ENCODE peak calls at places on chromosomes 13 and 19, in seven cellular contexts. X, L, D, Q, R, H and S are unnamed samples.

GRCh38 chr13:94590744-94591143 is 5.2 kb downstream of the TGDS start:
- DNase-seq in R (no peak), X (no peak), D (no peak), Q (no peak), H (no peak), L (no peak), S (no peak)

GRCh38 chr13:78595458-78595818 is 7.9 kb downstream of the POU4F1 start:
- DNase-seq in D (no peak), X (no peak), R (no peak), H (no peak), Q (no peak), L (no peak), S (no peak)

GRCh38 chr13:99704390-99704789 is 203.1 kb downstream of the TM9SF2 start:
- DNase-seq in Q (no peak), H (no peak), L (no peak), R (no peak), D (no peak), X (no peak), S (no peak)

GRCh38 chr13:20016649-20017364 is 58.3 kb downstream of the ZMYM2 start:
- DNase-seq in Q (no peak), D (no peak), X (no peak), H (no peak), R (no peak), L (no peak), S (no peak)

GRCh38 chr13:59112375-59112774 is 1051.4 kb downstream of the DIAPH3 start:
- DNase-seq in X (no peak), L (peak), R (no peak), Q (no peak), D (peak), H (peak), S (no peak)

GRCh38 chr13:33245505-33245904 is 40.0 kb downstream of the STARD13 start:
- DNase-seq in H (no peak), Q (no peak), R (no peak), D (no peak), X (no peak), L (no peak), S (no peak)

GRCh38 chr13:28739376-28739775 is 20.6 kb upstream of the SLC46A3 start:
- DNase-seq in R (no peak), H (no peak), Q (no peak), L (no peak), X (no peak), D (no peak), S (no peak)

GRCh38 chr13:30792257-30793000 is 57.1 kb downstream of the ALOX5AP start:
- DNase-seq in Q (no peak), D (peak), H (peak), X (peak), L (peak), R (peak), S (peak)

GRCh38 chr13:94765814-94766213 is 53.5 kb upstream of the SOX21 start:
- DNase-seq in R (no peak), H (no peak), X (no peak), D (no peak), Q (no peak), L (no peak), S (no peak)

GRCh38 chr19:18373892-18374629 is 11.9 kb upstream of the GDF15 start:
- DNase-seq in H (peak), X (peak), D (peak), Q (no peak), R (peak), L (peak), S (peak)

GRCh38 chr13:51246411-51247298 is 24.5 kb downstream of the FAM124A start:
- DNase-seq in R (no peak), D (no peak), X (no peak), L (no peak), Q (no peak), H (peak), S (no peak)

GRCh38 chr19:33054623-33055022 is 10.1 kb downstream of the RHPN2 start:
- DNase-seq in H (peak), X (no peak), R (no peak), L (peak), D (peak), Q (no peak), S (no peak)

GRCh38 chr19:40190891-40191835 is at the start of gene MAP3K10:
- DNase-seq in Q (peak), D (peak), L (peak), X (peak), H (peak), R (peak), S (peak)

GRCh38 chr13:51585234-51585672 is 991 bp downstream of the WDFY2 start:
- DNase-seq in D (no peak), X (no peak), H (no peak), L (no peak), R (no peak), Q (no peak), S (no peak)

GRCh38 chr19:33376423-33376822 is 2.9 kb downstream of the CEBPG start:
- DNase-seq in R (peak), X (peak), H (peak), D (peak), L (peak), Q (no peak), S (peak)

GRCh38 chr13:98921786-98922185 is 56.1 kb downstream of the DOCK9 start:
- DNase-seq in L (no peak), R (no peak), D (no peak), Q (no peak), X (no peak), H (no peak), S (no peak)

GRCh38 chr13:78102121-78102677 is 183.6 kb upstream of the EDNRB start:
- DNase-seq in Q (no peak), X (peak), L (no peak), H (peak), R (peak), D (peak), S (peak)

GRCh38 chr13:50078512-50079277 is 63.5 kb downstream of the KCNRG start:
- DNase-seq in X (no peak), H (no peak), D (no peak), R (no peak), Q (no peak), L (no peak), S (no peak)
- H3K4me3 ChIP-seq in X (peak), H (peak), D (peak), R (no peak), Q (peak), L (peak), S (no peak)

GRCh38 chr19:50844296-50844935 is 10.3 kb upstream of the KLK3 start:
- DNase-seq in Q (no peak), X (no peak), L (no peak), R (no peak), H (no peak), D (no peak), S (no peak)
- H3K27ac ChIP-seq in Q (no peak), X (no peak), L (no peak), R (no peak), H (no peak), D (no peak), S (no peak)

GRCh38 chr19:58060231-58060630 is 1.1 kb downstream of the ZNF135 start:
- DNase-seq in R (no peak), H (no peak), D (no peak), X (no peak), Q (no peak), L (no peak), S (no peak)

GRCh38 chr19:58056861-58057260 is 2.2 kb upstream of the ZNF135 start:
- DNase-seq in R (no peak), Q (no peak), D (no peak), H (no peak), X (no peak), L (no peak), S (no peak)

GRCh38 chr19:58059003-58059671 is at the start of gene ZNF135:
- DNase-seq in X (peak), L (peak), Q (peak), D (peak), R (peak), H (peak), S (peak)

GRCh38 chr19:58058428-58058827 is 654 bp upstream of the ZNF135 start:
- DNase-seq in H (no peak), D (no peak), L (no peak), X (no peak), Q (no peak), R (no peak), S (no peak)

DNA sequence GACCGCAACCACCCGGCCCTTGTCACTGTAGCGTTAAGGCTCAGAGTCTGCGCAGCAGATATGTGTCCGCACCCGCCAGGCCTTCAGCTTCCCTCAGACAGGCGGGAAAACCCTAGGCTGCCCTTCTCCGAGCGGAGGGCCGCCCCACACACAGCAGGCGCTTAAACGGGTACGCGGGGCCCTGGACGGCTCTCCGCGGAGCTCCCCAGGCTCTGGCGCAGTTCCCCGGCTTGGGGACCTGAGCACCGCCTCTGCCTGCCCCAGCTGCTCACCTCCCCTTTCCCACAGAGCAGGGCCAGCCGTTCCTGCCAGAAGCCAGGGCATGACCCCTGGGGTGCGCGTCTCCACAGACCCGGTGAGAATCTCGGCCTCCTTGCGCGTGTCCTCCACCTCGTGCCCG is 599 bp downstream of the ZNF135 start:
- DNase-seq in X (peak), D (no peak), H (no peak), L (no peak), R (no peak), Q (no peak), S (no peak)
- H3K4me3 ChIP-seq in X (peak), D (peak), H (peak), L (peak), R (peak), Q (no peak), S (peak)

DNA sequence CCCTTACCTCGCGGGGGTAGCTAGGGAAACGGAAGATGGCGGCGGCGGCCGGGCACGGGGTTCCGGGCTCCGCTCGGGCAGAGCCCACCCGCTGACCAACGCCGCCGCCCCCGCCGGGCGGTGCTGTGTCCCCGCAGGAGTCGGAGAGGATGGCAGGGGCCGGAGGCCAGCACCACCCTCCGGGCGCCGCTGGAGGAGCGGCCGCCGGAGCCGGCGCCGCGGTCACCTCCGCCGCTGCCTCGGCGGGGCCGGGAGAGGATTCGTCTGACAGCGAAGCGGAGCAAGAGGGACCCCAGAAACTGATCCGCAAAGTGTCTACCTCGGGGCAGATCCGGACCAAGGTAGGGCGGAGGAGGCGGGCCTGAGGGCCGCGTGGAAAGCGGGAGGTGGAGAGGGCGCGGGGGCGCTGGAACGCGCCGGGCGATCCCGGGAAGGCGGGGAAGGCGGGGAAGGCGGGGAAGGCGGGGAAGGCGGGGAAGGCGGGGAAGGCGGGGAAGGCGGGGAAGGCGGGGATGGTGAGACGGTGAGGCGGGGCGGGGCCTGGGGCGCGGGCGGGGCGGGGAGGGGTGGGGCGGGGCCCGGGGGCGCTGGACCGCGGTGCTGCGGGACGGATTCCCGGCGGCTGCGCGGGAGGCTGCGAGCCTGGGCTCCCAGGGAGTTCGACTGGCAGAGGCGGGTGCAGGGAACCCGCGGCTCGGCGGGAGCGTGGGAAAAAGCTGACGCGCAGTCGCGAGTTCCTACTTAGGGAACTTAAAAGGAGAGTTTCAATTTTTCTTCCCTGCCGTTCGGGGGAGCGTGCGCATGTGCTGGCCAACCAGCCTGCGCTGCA is at the start of gene DGKH:
- DNase-seq in R (peak), X (peak), D (peak), Q (peak), L (peak), H (peak), S (peak)
- H3K27ac ChIP-seq in R (peak), X (peak), D (peak), Q (peak), L (peak), H (peak), S (peak)

GRCh38 chr19:38975214-38975860 is at the start of gene FBXO17:
- DNase-seq in L (peak), H (peak), D (peak), Q (no peak), X (peak), R (peak), S (peak)
- H3K4me3 ChIP-seq in L (peak), H (peak), D (peak), Q (no peak), X (peak), R (peak), S (peak)

DNA sequence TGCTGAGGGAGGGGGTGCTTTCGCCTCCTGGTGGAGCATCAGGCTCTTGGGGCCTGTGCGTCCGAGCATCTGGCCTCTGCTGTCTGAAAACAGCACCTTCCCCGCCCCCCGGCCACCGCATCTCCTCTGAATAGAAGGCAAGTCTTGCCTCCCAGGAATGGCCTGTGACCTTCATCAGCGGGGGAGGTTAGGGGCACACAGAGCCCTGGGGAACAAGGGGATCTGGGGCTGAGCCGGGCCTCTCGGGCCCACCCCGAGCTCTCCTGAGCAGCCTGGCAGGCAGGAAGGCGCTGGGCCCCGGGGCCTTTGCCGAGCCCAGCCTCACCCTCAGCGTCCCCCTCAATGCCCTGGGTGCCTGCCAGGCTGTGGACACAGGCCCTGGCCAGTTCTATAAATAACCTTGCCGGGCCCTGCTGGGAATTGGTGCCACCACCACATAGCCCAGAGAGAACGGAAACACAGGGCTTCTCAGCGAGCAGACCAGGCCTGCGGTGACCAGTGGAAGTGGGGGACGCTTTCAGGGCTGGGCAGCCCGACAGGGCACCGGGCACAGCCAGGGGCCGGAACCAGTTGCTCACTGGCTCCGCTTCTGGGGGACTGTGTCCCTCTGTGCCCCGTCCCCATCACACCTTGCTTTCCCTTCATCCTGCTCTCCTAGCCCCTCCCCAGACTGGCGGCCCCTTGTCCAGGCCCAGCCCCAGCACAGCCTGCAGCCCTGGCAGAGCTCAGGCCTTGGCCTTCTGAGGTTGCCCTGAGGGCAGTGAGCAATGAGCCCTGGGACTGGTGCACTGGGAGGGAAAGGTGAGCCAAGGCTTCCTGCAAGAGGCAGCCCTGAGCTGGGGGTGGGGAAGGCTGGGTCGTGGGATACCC is 9.5 kb downstream of the STK11 start:
- DNase-seq in Q (no peak), L (no peak), D (no peak), H (no peak), X (peak), R (peak), S (no peak)
- H3K27ac ChIP-seq in Q (no peak), L (no peak), D (peak), H (peak), X (peak), R (peak), S (peak)

GRCh38 chr19:55550321-55550650 is 4.9 kb upstream of the SBK3 start:
- DNase-seq in L (no peak), H (no peak), X (no peak), Q (no peak), D (no peak), R (no peak), S (no peak)
- H3K4me3 ChIP-seq in L (no peak), H (no peak), X (peak), Q (no peak), D (no peak), R (no peak), S (no peak)